ENCODE peak calls at places on chromosomes 1 and 21, in five cellular contexts. A is psoas muscle, K is lower lobe of right lung, J is tibial nerve, M is tibial artery. X is an unnamed sample.
A peak's percentile ranks its signal among the peaks of the same experiment; 100 is the strongest.

GRCh38 chr1:109218516-109218915 is 4.8 kb downstream of the SARS1 start:
- DNase-seq in K (peak; percentile 70), A (no peak), J (no peak), M (no peak), X (peak; percentile 25)

GRCh38 chr1:116246174-116246573 is 126.9 kb upstream of the ATP1A1 start:
- DNase-seq in A (no peak), K (no peak), M (no peak), J (no peak), X (no peak)

GRCh38 chr1:51192213-51192843 is 43.7 kb upstream of the RNF11 start:
- DNase-seq in M (peak; percentile 68), A (peak; percentile 43), K (peak; percentile 68), J (peak; percentile 26), X (peak; percentile 73)

GRCh38 chr1:174074757-174075156 is 52.6 kb upstream of the RC3H1 start:
- DNase-seq in J (no peak), M (no peak), K (no peak), A (no peak), X (no peak)

GRCh38 chr1:168970945-168971799 is 135.3 kb upstream of the ATP1B1 start:
- DNase-seq in M (no peak), A (no peak), J (no peak), K (no peak), X (no peak)

GRCh38 chr1:19113362-19114092 is 96.5 kb downstream of the UBR4 start:
- DNase-seq in M (no peak), A (no peak), J (no peak), K (no peak), X (peak; percentile 70)

GRCh38 chr1:202938287-202938925 is 11.4 kb upstream of the KLHL12 start:
- DNase-seq in A (no peak), K (no peak), M (no peak), J (no peak), X (no peak)

GRCh38 chr1:116433283-116434257 is 60.5 kb downstream of the ATP1A1 start:
- DNase-seq in J (no peak), K (no peak), M (no peak), A (peak; percentile 66), X (no peak)

GRCh38 chr1:197464039-197464438 is 196.0 kb downstream of the CRB1 start:
- DNase-seq in M (no peak), J (peak; percentile 14), K (no peak), A (no peak), X (peak; percentile 37)

DNA sequence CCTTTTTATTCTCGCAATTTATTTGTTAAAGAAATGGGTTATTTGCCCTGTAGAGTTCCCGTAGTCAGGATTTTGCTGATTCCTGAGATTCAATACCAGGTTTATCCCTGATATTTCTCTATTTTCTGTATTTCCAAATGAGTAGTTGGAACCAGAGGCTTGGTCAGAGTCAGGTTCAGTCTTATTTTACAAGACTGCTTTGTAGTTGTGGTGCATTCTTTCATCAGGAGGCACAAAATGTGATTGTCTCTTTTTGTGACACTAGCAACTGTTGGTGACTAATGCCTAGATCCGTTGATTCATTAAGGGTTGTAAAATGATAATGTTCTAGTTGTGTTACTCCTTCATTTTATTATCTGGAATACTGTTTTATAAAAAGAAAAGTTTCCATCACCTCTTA is 95.5 kb upstream of the TPTE start:
- DNase-seq in K (no peak), M (no peak), A (no peak), J (no peak), X (no peak)
- H3K9me3 ChIP-seq in K (peaks cover 12% of the 10 kb centered on the region), M (no peaks in the 10 kb centered on the region), A (peaks cover 8% of the 10 kb centered on the region), J (peaks cover 20% of the 10 kb centered on the region), X (no peaks in the 10 kb centered on the region)

GRCh38 chr1:2930016-2930815 is 91.1 kb upstream of the ACTRT2 start:
- DNase-seq in J (no peak), A (no peak), M (no peak), K (no peak), X (no peak)
- H3K9me3 ChIP-seq in J (peaks cover 7% of the 10 kb centered on the region), A (no peaks in the 10 kb centered on the region), M (no peaks in the 10 kb centered on the region), K (no peaks in the 10 kb centered on the region), X (no peaks in the 10 kb centered on the region)

GRCh38 chr1:36522021-36522420 is 39.3 kb upstream of the CSF3R start:
- DNase-seq in M (no peak), A (no peak), K (no peak), J (no peak), X (no peak)

GRCh38 chr1:36523850-36524249 is 41.1 kb upstream of the CSF3R start:
- DNase-seq in K (no peak), A (no peak), M (no peak), J (no peak), X (no peak)

GRCh38 chr1:36523230-36523495 is 40.5 kb upstream of the CSF3R start:
- DNase-seq in K (no peak), A (no peak), J (no peak), M (no peak), X (no peak)

GRCh38 chr1:36520771-36521420 is 38.2 kb upstream of the CSF3R start:
- DNase-seq in M (no peak), J (no peak), K (no peak), A (no peak), X (no peak)

GRCh38 chr1:36522461-36523229 is 39.9 kb upstream of the CSF3R start:
- DNase-seq in A (no peak), K (no peak), M (no peak), J (no peak), X (no peak)
- H3K9me3 ChIP-seq in A (no peaks in the 10 kb centered on the region), K (no peaks in the 10 kb centered on the region), M (no peaks in the 10 kb centered on the region), J (no peaks in the 10 kb centered on the region), X (no peaks in the 10 kb centered on the region)

DNA sequence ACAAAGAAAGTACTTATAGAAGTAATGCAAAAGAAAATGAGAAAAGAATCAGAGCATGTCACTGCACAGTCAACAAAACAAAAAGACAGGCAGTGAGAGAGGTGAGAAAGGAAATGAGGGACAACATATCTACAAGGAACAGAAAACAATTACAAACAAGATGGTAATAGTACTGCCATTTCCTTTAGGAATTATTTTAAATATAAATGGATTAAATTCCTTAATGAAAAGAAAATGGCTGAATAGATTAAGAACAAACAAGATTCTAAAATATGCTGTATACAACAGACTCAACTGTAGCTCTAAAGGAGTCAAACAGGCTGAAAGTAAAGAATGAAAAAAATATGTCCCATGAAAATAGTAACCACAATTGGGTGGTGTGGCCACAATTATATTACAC is 22.1 kb upstream of the ZNF124 start:
- DNase-seq in M (no peak), K (no peak), J (no peak), A (no peak), X (no peak)
- H3K9me3 ChIP-seq in M (peaks cover 2% of the 10 kb centered on the region), K (peaks cover 67% of the 10 kb centered on the region), J (peaks cover 64% of the 10 kb centered on the region), A (peaks cover 44% of the 10 kb centered on the region), X (no peaks in the 10 kb centered on the region)

DNA sequence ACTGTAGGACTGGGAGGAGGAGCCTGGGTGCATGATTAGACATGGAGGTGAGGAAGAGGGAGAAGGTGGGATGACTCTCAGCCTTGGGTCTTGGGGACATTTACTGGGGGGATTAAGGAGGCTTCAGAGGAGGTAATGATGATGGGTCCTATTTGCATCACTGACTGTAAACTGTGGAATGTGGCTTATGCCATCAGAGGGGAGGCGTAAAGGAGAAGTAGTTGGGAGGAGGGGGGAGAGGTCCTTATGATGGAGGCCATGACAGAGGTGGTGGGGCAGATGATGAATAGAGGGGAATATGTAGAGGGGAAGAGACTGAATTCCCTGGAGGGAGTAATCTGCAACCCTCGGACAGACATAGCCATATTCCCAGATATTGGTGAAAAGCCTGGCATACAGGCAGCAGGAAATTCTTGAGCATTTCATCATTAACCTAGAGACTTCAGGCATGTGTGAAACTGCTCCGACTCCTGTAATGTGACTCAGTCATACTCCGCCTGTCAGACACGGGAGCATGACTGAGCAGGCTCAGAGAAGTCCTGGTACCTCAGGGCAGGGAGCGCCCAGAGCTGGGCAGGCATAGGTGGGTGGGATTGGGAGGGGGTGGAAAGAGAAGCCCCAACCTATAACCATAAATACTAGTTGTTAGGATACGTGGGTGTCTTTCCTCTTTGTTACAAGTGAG is 8.0 kb upstream of the LCE5A start:
- DNase-seq in A (no peak), J (no peak), M (no peak), K (no peak), X (no peak)
- H3K9me3 ChIP-seq in A (no peaks in the 10 kb centered on the region), J (no peaks in the 10 kb centered on the region), M (no peaks in the 10 kb centered on the region), K (no peaks in the 10 kb centered on the region), X (no peaks in the 10 kb centered on the region)

DNA sequence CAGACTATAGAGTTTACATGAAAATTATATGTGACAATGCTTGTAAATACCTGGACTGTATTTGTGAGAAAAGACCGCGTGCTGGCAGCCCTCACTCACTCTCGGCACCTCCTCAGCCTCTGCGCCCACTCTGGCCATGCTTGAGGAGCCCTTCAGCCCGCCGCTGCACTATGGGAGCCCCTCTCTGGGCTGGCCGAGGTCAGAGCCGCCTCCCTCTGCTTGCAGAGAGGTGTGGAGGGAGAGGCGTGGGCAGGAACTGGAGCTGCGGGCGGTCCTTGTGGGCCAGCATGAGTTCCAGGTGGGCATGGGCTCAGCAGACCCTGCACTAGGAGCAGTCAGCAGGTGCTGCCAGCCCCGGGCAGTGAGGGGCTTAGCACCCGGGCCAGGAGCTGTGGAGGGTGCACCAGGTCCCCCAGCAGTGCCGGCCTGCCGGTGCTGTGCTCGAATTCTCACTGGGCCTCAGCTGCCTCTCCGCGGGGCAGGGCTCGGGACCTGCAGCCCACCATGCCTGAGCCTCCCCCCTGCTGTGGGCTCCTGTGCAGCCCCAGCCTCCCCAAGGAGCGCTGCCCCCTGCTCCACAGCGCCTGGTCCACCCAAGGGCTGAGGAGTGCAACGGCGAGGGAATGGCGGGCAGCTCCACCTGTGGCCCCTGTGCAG is 482.5 kb downstream of the AGBL4 start:
- DNase-seq in K (no peak), A (no peak), J (no peak), M (no peak), X (no peak)
- H3K9me3 ChIP-seq in K (no peaks in the 10 kb centered on the region), A (peaks cover 10% of the 10 kb centered on the region), J (peaks cover 34% of the 10 kb centered on the region), M (no peaks in the 10 kb centered on the region), X (no peaks in the 10 kb centered on the region)

DNA sequence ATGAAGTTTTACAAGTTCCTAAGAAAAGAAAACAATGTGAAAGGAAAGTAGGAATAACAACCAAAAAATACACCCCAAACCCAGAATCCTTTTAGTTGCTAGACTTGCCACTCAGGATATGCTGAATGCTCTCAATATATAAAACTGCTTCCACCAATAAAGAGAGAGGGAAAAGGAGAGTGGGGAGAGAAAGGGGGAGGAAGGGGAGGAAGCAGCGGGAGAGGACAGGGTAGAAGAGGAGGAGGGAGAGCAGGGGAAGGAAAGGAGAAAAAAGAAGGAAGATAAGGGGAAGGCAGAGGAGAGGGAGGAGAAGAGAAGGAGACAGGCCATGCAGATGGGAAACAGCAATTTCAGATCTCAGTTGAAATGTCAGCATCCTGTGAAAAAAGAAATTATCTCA is 198.4 kb downstream of the VAV3 start:
- DNase-seq in K (no peak), J (no peak), A (no peak), M (no peak), X (no peak)
- H3K9me3 ChIP-seq in K (no peaks in the 10 kb centered on the region), J (no peaks in the 10 kb centered on the region), A (no peaks in the 10 kb centered on the region), M (no peaks in the 10 kb centered on the region), X (no peaks in the 10 kb centered on the region)

GRCh38 chr1:248630551-248630950 is 4.3 kb downstream of the OR2T11 start:
- DNase-seq in M (no peak), A (no peak), J (no peak), K (no peak), X (no peak)

GRCh38 chr1:248622491-248623106 is 12.3 kb downstream of the OR2T11 start:
- DNase-seq in A (no peak), M (no peak), K (no peak), J (no peak), X (no peak)

GRCh38 chr1:248627971-248628844 is 6.7 kb downstream of the OR2T11 start:
- DNase-seq in K (no peak), J (no peak), M (no peak), A (no peak), X (no peak)

GRCh38 chr1:248625166-248625565 is 9.7 kb downstream of the OR2T11 start:
- DNase-seq in A (no peak), M (no peak), J (no peak), K (no peak), X (no peak)

DNA sequence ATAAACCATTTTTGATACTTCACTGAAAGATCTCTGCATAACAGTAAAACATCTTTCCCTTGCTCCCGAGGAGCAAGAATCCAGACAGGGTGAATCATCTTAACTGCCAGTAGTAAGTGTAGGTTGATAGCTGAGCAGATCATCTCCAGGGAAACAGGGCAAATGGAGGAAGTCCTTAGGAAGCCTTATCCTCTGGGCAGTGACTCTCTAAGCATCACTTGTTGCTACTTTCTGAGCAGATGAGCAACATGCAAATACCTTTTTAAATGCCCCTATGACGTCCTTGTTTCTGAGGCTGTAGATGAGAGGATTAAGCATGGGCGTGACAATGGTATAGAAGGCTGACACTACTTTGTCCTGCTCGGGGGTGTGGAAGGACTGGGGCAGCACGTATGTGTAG is 8.9 kb downstream of the OR2T11 start:
- DNase-seq in J (no peak), M (no peak), K (no peak), A (no peak), X (no peak)
- H3K9me3 ChIP-seq in J (no peaks in the 10 kb centered on the region), M (no peaks in the 10 kb centered on the region), K (no peaks in the 10 kb centered on the region), A (no peaks in the 10 kb centered on the region), X (no peaks in the 10 kb centered on the region)